ENCODE peak calls at places on chromosomes 2 and 18, in eight cellular contexts. Z, J, U, S, Q, X, G and T are unnamed samples.

GRCh38 chr2:132400169-132400900 is 16.3 kb upstream of the GPR39 start:
- DNase-seq in Z (no peak), J (no peak), U (no peak), S (no peak), Q (no peak), X (peak; percentile 21), G (peak; percentile 29), T (no peak)

GRCh38 chr2:10993001-10993481 is 81.3 kb downstream of the KCNF1 start:
- DNase-seq in Z (no peak), J (no peak), U (no peak), S (peak; percentile 21), Q (no peak), X (peak; percentile 14), G (peak; percentile 80), T (no peak)

GRCh38 chr18:23494992-23495391 is 8.3 kb upstream of the RMC1 start:
- DNase-seq in Z (peak; percentile 36), J (no peak), U (no peak), S (no peak), Q (no peak), X (no peak), G (no peak), T (no peak)

GRCh38 chr2:159402790-159403189 is 116.3 kb upstream of the WDSUB1 start:
- DNase-seq in Z (no peak), J (no peak), U (no peak), S (no peak), Q (no peak), X (no peak), G (no peak), T (no peak)

GRCh38 chr2:14756981-14757657 is 124.6 kb downstream of the LRATD1 start:
- DNase-seq in Z (no peak), J (peak; percentile 7), U (no peak), S (no peak), Q (no peak), X (peak; percentile 85), G (peak; percentile 75), T (no peak)

GRCh38 chr2:226583715-226584114 is 215.9 kb downstream of the IRS1 start:
- DNase-seq in Z (no peak), J (peak; percentile 77), U (no peak), S (no peak), Q (no peak), X (peak; percentile 83), G (peak; percentile 63), T (no peak)

GRCh38 chr18:74368901-74369705 is 53.5 kb downstream of the C18orf63 start:
- DNase-seq in Z (no peak), J (no peak), U (no peak), S (no peak), Q (no peak), X (no peak), G (no peak), T (no peak)

GRCh38 chr2:98580656-98581284 is 27.5 kb downstream of the COA5 start:
- DNase-seq in Z (no peak), J (no peak), U (no peak), S (no peak), Q (no peak), X (no peak), G (no peak), T (no peak)

GRCh38 chr2:200662727-200663126 is 76.9 kb downstream of the AOX1 start:
- DNase-seq in Z (no peak), J (no peak), U (no peak), S (no peak), Q (no peak), X (peak; percentile 85), G (peak; percentile 34), T (no peak)

GRCh38 chr2:9380702-9381628 is 42.4 kb downstream of the ITGB1BP1 start:
- DNase-seq in Z (no peak), J (no peak), U (no peak), S (peak; percentile 67), Q (no peak), X (peak; percentile 97), G (peak; percentile 53), T (no peak)

GRCh38 chr2:54803783-54804758 is 80.6 kb downstream of the EML6 start:
- DNase-seq in Z (no peak), J (no peak), U (no peak), S (no peak), Q (no peak), X (peak; percentile 41), G (no peak), T (no peak)

GRCh38 chr2:182559623-182560022 is 132.8 kb upstream of the PDE1A start:
- DNase-seq in Z (no peak), J (no peak), U (no peak), S (no peak), Q (no peak), X (peak; percentile 53), G (peak; percentile 8), T (no peak)